ENCODE peak calls at places on chromosomes 4 and X, in seven cellular contexts. L is AG09309; O is naive thymus-derived CD4-positive, alpha-beta T cell; V is substantia nigra; D is stimulated activated CD4-positive, alpha-beta T cell treated with anti-CD3 and anti-CD28 coated beads, TNF-alpha, amount 100 ng/mL, for 24 hours; F is endodermal cell; M is ureter. I is an unnamed sample.
A peak's percentile ranks its signal among the peaks of the same experiment; 100 is the strongest.

GRCh38 chr4:146632770-146633470 is 5.8 kb upstream of the POU4F2 start:
- DNase-seq in M (no peak), O (no peak), L (no peak), F (no peak), V (no peak), D (no peak), I (no peak)

GRCh38 chr4:67542076-67542475 is 3.2 kb downstream of the CENPC start:
- DNase-seq in M (no peak), O (no peak), F (no peak), L (no peak), V (no peak), D (no peak), I (no peak)

GRCh38 chrX:10533686-10534365 is 86.6 kb downstream of the MID1 start:
- DNase-seq in M (no peak), O (no peak), V (no peak), F (no peak), D (no peak), L (no peak), I (no peak)

GRCh38 chrX:126967225-126967624 is 147.7 kb downstream of the PRR32 start:
- DNase-seq in L (no peak), V (no peak), O (no peak), D (no peak), M (no peak), F (no peak), I (no peak)

GRCh38 chrX:11791090-11791489 is 33.1 kb downstream of the MSL3 start:
- DNase-seq in O (no peak), D (no peak), L (no peak), F (no peak), M (no peak), V (no peak), I (no peak)

GRCh38 chr4:4762909-4763814 is 96.3 kb upstream of the MSX1 start:
- DNase-seq in V (no peak), L (peak; percentile 59), F (peak; percentile 91), D (peak; percentile 29), M (no peak), O (no peak), I (no peak)

GRCh38 chr4:13559414-13559813 is 15.1 kb upstream of the NKX3-2 start:
- DNase-seq in L (peak; percentile 40), M (no peak), D (no peak), O (no peak), V (no peak), F (no peak), I (peak; percentile 74)

GRCh38 chr4:125849869-125850268 is 535.1 kb downstream of the FAT4 start:
- DNase-seq in M (no peak), O (no peak), L (peak; percentile 41), D (no peak), F (no peak), V (no peak), I (no peak)

GRCh38 chrX:829145-829544 is 198.6 kb downstream of the SHOX start:
- DNase-seq in V (no peak), F (no peak), M (no peak), D (no peak), L (no peak), O (no peak), I (no peak)

GRCh38 chr4:40196724-40197281 is at the start of gene RHOH:
- DNase-seq in L (no peak), V (no peak), F (peak; percentile 61), D (peak; percentile 72), M (no peak), O (peak; percentile 85), I (no peak)

GRCh38 chrX:45497290-45497689 is 296.6 kb upstream of the DIPK2B start:
- DNase-seq in M (no peak), V (no peak), D (no peak), O (no peak), L (no peak), F (no peak), I (no peak)

GRCh38 chr4:7753271-7753670 is 186.4 kb downstream of the AFAP1 start:
- DNase-seq in M (no peak), V (no peak), O (no peak), F (no peak), L (no peak), D (no peak), I (peak; percentile 37)

GRCh38 chr4:142875117-142875516 is 29.0 kb upstream of the INPP4B start:
- DNase-seq in L (no peak), O (no peak), F (peak; percentile 82), D (no peak), M (no peak), V (no peak), I (no peak)

GRCh38 chr4:168584321-168584771 is 87.5 kb downstream of the PALLD start:
- DNase-seq in L (peak; percentile 29), V (no peak), M (no peak), O (no peak), D (no peak), F (no peak), I (peak; percentile 37)

GRCh38 chr4:158823461-158823873 is 54.6 kb downstream of the FNIP2 start:
- DNase-seq in O (no peak), F (no peak), D (no peak), L (peak; percentile 37), M (no peak), V (no peak), I (peak; percentile 47)

GRCh38 chrX:5646818-5647217 is 581.8 kb downstream of the NLGN4X start:
- DNase-seq in M (no peak), D (no peak), O (no peak), F (no peak), L (no peak), V (no peak), I (no peak)

GRCh38 chr4:100414016-100414790 is 103.6 kb downstream of the EMCN start:
- DNase-seq in M (no peak), F (peak; percentile 49), O (no peak), L (no peak), D (no peak), V (no peak), I (no peak)

GRCh38 chrX:49999048-49999447 is 76.7 kb downstream of the CLCN5 start:
- DNase-seq in M (no peak), O (no peak), L (no peak), D (no peak), V (no peak), F (no peak), I (no peak)

GRCh38 chr4:2733001-2733843 is 22.9 kb downstream of the TNIP2 start:
- DNase-seq in F (no peak), V (no peak), O (no peak), L (no peak), D (no peak), M (no peak), I (no peak)

GRCh38 chr4:26719954-26720552 is 136.2 kb downstream of the TBC1D19 start:
- DNase-seq in V (no peak), L (no peak), D (no peak), M (no peak), F (no peak), O (no peak), I (no peak)

GRCh38 chrX:1163231-1163630 is 49.2 kb downstream of the CRLF2 start:
- DNase-seq in V (no peak), F (peak; percentile 28), M (no peak), D (no peak), O (no peak), L (no peak), I (no peak)

GRCh38 chr4:68445111-68445510 is 2.2 kb upstream of the TMPRSS11E start:
- DNase-seq in D (no peak), O (no peak), L (no peak), F (no peak), M (no peak), V (no peak), I (no peak)

GRCh38 chr4:121712001-121712655 is 15.3 kb upstream of the ANXA5 start:
- DNase-seq in D (no peak), V (no peak), O (no peak), L (no peak), F (no peak), M (no peak), I (no peak)

GRCh38 chr4:73392936-73393335 is 11.2 kb upstream of the ALB start:
- DNase-seq in M (no peak), D (no peak), F (no peak), V (no peak), L (no peak), O (no peak), I (no peak)

GRCh38 chr4:8342651-8343050 is 73.1 kb downstream of the HTRA3 start:
- DNase-seq in V (no peak), O (no peak), M (no peak), L (no peak), D (no peak), F (peak; percentile 88), I (no peak)

GRCh38 chrX:40773809-40774208 is 38.5 kb upstream of the MED14 start:
- DNase-seq in M (no peak), D (no peak), L (no peak), O (no peak), F (no peak), V (no peak), I (peak; percentile 30)

GRCh38 chr4:74109894-74110605 is 11.1 kb upstream of the CXCL2 start:
- DNase-seq in L (peak; percentile 86), M (no peak), O (no peak), V (no peak), F (no peak), D (no peak), I (peak; percentile 96)

GRCh38 chr4:26992657-26993361 is 132.2 kb downstream of the STIM2 start:
- DNase-seq in L (peak; percentile 16), V (peak; percentile 0), O (no peak), F (no peak), M (no peak), D (peak; percentile 18), I (peak; percentile 36)

GRCh38 chrX:141278306-141278705 is 36.0 kb upstream of the SPANXC start:
- DNase-seq in M (no peak), F (peak; percentile 68), O (no peak), V (no peak), D (no peak), L (no peak), I (no peak)